ENCODE peak calls at places on chromosomes 16 and 17, in four cellular contexts. F, C, Z and U are unnamed samples.

GRCh38 chr16:85184404-85184803 is 72.1 kb upstream of the CIBAR2 start:
- DNase-seq in F (no peak), C (no peak), Z (no peak), U (no peak)

GRCh38 chr16:9007177-9007794 is 43.6 kb upstream of the USP7 start:
- DNase-seq in F (no peak), C (no peak), Z (no peak), U (no peak)

GRCh38 chr17:67050476-67051154 is 6.3 kb downstream of the CACNG1 start:
- DNase-seq in F (no peak), C (no peak), Z (no peak), U (no peak)

GRCh38 chr16:87203060-87203656 is 114.0 kb downstream of the C16orf95 start:
- DNase-seq in F (peak; percentile 10), C (peak; percentile 68), Z (peak; percentile 84), U (peak; percentile 90)

GRCh38 chr17:50684612-50685333 is 22.9 kb downstream of the ANKRD40 start:
- DNase-seq in F (no peak), C (peak; percentile 83), Z (peak; percentile 82), U (peak; percentile 43)

GRCh38 chr17:44061446-44061845 is 5.0 kb downstream of the LSM12 start:
- DNase-seq in F (no peak), C (no peak), Z (no peak), U (no peak)

GRCh38 chr17:73028311-73028755 is 64.2 kb downstream of the SLC39A11 start:
- DNase-seq in F (no peak), C (no peak), Z (no peak), U (no peak)

GRCh38 chr17:17206149-17206912 is at the start of gene PLD6:
- DNase-seq in F (peak; percentile 96), C (peak; percentile 93), Z (peak; percentile 93), U (peak; percentile 44)

GRCh38 chr16:83839561-83839960 is 31.8 kb downstream of the HSBP1 start:
- DNase-seq in F (no peak), C (no peak), Z (no peak), U (no peak)
- H3K4me1 ChIP-seq in F (peaks cover 10% of the 10 kb centered on the region), C (no peaks in the 10 kb centered on the region), Z (peaks cover 7% of the 10 kb centered on the region), U (peaks cover 14% of the 10 kb centered on the region)

GRCh38 chr17:59332890-59333377 is 1.5 kb downstream of the YPEL2 start:
- DNase-seq in F (no peak), C (peak; percentile 35), Z (no peak), U (no peak)

GRCh38 chr17:59331929-59332889 is 754 bp downstream of the YPEL2 start:
- DNase-seq in F (peak; percentile 11), C (peak; percentile 51), Z (no peak), U (no peak)

GRCh38 chr17:59329558-59330313 is 1.7 kb upstream of the YPEL2 start:
- DNase-seq in F (peak; percentile 31), C (peak; percentile 66), Z (peak; percentile 79), U (peak; percentile 78)

GRCh38 chr17:59330314-59330942 is 1.0 kb upstream of the YPEL2 start:
- DNase-seq in F (no peak), C (peak; percentile 84), Z (peak; percentile 75), U (no peak)

DNA sequence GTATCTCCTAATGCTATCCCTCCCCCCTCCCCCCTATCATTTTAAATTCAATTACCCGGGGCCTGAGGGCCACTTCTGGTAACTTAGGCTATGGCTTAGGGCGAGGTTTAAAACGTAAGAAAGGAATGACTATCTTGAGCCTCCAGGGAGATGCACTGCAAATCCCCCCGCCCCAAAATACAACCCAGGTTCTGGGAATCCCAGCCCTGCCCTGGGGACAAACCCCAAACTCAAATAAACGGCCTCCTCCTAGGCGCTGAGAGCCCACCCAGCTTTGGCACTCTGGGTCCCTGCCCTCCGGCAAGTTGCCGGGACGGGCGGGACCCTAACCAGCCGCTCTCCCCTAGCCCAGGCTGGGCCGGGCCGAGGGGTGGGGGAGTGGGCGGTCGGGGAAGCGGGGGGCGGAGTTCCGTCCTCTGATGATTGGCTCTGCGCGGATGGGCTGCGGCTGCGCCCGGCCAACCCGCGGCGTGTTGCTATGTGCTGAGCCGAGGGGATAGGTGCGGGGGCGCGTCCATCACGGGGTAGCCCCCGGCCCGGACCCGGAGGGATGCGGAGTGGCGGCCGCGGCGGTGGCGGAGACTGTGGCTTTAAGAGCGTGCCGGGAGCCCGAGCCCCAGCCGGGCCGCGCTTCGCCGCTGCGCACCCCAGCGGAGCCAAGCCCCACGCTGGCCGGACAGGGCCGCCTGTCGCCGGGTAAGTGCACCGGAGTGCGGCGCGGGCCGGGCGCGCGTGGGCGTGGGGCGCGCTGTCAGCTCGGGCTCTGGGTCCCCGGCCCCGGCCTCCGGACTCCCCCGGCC is at the start of gene YPEL2:
- DNase-seq in F (peak; percentile 82), C (peak; percentile 97), Z (peak; percentile 95), U (peak; percentile 98)
- H3K4me3 ChIP-seq in F (peak within 1 kb of the TSS; percentile 52), C (peak within 1 kb of the TSS; percentile 97), Z (peak within 1 kb of the TSS; percentile 99), U (peak within 1 kb of the TSS; percentile 98)

DNA sequence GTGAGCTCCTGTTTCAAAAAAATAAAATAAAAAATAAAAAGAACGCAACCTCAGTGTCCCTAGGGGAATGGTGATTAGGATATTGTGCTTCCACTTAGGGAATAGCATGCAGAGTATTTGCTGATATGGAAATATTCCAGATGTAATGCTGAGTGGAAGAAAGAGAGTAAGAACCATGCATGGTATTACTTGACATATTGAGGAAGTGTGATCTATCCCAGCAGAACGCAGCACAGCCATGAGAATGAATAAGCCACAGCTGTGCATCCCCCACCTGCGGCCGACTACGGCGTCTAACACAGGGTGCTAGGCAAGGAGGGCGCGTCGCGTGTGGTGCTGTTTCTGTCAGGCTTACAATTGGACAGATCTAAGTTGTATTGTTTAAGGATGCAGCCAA is 49.5 kb downstream of the FOXK2 start:
- DNase-seq in F (no peak), C (no peak), Z (no peak), U (no peak)
- H3K27ac ChIP-seq in F (no peak overlapping the region), C (peak overlapping the region; percentile 77), Z (peak overlapping the region; percentile 64), U (no peak overlapping the region)

GRCh38 chr16:66196770-66197169 is 169.7 kb upstream of the CDH5 start:
- DNase-seq in F (no peak), C (no peak), Z (no peak), U (no peak)
- H3K4me1 ChIP-seq in F (no peaks in the 10 kb centered on the region), C (no peaks in the 10 kb centered on the region), Z (no peaks in the 10 kb centered on the region), U (no peaks in the 10 kb centered on the region)

GRCh38 chr17:63697341-63698286 is 2.3 kb downstream of the LIMD2 start:
- DNase-seq in F (peak; percentile 77), C (peak; percentile 83), Z (peak; percentile 69), U (peak; percentile 34)

GRCh38 chr17:63699638-63700527 is at the start of gene LIMD2:
- DNase-seq in F (peak; percentile 81), C (peak; percentile 70), Z (peak; percentile 26), U (peak; percentile 82)

GRCh38 chr17:63698886-63699637 is 863 bp downstream of the LIMD2 start:
- DNase-seq in F (peak; percentile 82), C (peak; percentile 75), Z (no peak), U (peak; percentile 83)

GRCh38 chr17:63696381-63696961 is 3.5 kb downstream of the LIMD2 start:
- DNase-seq in F (peak; percentile 22), C (peak; percentile 28), Z (peak; percentile 71), U (no peak)

DNA sequence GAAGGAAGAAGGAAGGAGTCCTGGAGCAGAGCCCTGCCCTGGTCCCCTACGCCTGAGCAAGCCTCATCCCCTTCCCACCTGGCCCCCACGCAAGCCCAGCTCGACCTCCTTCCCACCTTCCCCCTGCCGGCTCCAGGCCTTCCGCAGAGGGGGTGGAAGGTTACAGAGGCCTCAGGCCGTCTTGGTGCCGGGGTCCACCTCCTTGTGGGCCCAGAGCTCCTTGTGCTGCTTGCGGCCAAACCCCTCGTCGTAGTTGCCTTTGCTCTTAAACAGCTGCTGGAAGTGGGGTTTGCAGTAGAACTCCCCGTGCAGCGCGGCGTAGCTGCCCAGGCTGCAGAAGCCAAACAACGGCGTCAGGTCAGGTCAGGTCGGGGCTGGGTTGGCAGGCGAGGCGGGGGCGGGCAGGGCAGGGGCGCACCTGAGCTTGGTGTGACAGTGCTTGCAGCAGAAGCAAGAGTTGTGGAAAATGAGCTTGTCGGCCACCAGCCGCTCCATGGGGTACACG is 1.5 kb downstream of the LIMD2 start:
- DNase-seq in F (peak; percentile 12), C (no peak), Z (no peak), U (no peak)
- H3K4me3 ChIP-seq in F (peak overlapping the region; percentile 95), C (no peak overlapping the region), Z (no peak overlapping the region), U (peak overlapping the region; percentile 96)

DNA sequence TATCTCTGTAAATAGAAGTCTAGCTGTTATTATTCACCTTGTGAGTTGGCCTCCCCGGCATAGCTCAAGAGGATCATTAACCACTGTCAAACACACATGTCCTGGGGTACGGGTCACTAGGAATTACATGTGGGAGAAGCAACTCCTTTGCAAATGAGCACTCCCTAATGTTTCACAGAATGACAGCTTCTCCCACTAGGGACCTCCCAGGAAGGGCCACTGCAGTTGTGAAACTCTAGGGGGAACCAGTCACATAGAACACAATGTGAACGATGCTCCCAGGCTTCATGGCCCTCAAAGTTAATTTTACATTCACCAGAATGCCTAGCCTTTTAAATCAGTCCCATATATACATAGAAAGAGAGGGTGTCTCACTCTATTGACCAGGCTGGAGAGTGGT is 12.4 kb upstream of the ZNF19 start:
- DNase-seq in F (no peak), C (no peak), Z (no peak), U (no peak)
- H3K27ac ChIP-seq in F (no peak overlapping the region), C (no peak overlapping the region), Z (no peak overlapping the region), U (no peak overlapping the region)